ENCODE peak calls at places on chromosome 11, in five cellular contexts. T is NAMALWA, B is amniotic stem cell, E is epithelial cell of esophagus, H is dorsolateral prefrontal cortex. U is an unnamed sample.

GRCh38 chr11:117818036-117818858 is 6.3 kb downstream of the FXYD2 start:
- DNase-seq in T (no peak), B (no peak), E (peak; percentile 77), H (no peak), U (no peak)

GRCh38 chr11:117670443-117670842 is 126.6 kb downstream of the DSCAML1 start:
- DNase-seq in T (no peak), B (no peak), E (no peak), H (peak; percentile 48), U (no peak)

GRCh38 chr11:44030996-44031395 is 16.8 kb upstream of the ACCSL start:
- DNase-seq in T (no peak), B (no peak), E (no peak), H (no peak), U (no peak)

GRCh38 chr11:64130618-64131017 is 35.3 kb downstream of the MACROD1 start:
- DNase-seq in T (no peak), B (no peak), E (no peak), H (no peak), U (no peak)

GRCh38 chr11:115201121-115201792 is 303.0 kb downstream of the CADM1 start:
- DNase-seq in T (no peak), B (no peak), E (no peak), H (no peak), U (no peak)

GRCh38 chr11:11296434-11296833 is 56.6 kb downstream of the CSNK2A3 start:
- DNase-seq in T (no peak), B (no peak), E (no peak), H (no peak), U (no peak)

GRCh38 chr11:90242894-90243416 is 20.1 kb upstream of the CHORDC1 start:
- DNase-seq in T (no peak), B (no peak), E (no peak), H (no peak), U (no peak)

GRCh38 chr11:30016588-30017363 is at the start of gene KCNA4:
- DNase-seq in T (no peak), B (no peak), E (peak; percentile 4), H (peak; percentile 36), U (no peak)

GRCh38 chr11:76322593-76323341 is 58.2 kb downstream of the THAP12 start:
- DNase-seq in T (no peak), B (no peak), E (no peak), H (no peak), U (no peak)

GRCh38 chr11:92550411-92550810 is 325.8 kb downstream of the FAT3 start:
- DNase-seq in T (no peak), B (no peak), E (no peak), H (no peak), U (no peak)

GRCh38 chr11:129326921-129327320 is 48.7 kb upstream of the BARX2 start:
- DNase-seq in T (no peak), B (no peak), E (no peak), H (no peak), U (no peak)

GRCh38 chr11:68579455-68579854 is 104.9 kb upstream of the GAL start:
- DNase-seq in T (no peak), B (no peak), E (peak; percentile 60), H (no peak), U (no peak)